ENCODE peak calls at places on chromosomes 2 and 18, in ten cellular contexts. O, Z, H, E, V, X, K, M, G and Y are unnamed samples.

GRCh38 chr2:238024986-238025385 is 35.8 kb upstream of the SCLY start:
- DNase-seq in M (peak; percentile 84), K (peak; percentile 49), X (no peak), V (peak; percentile 65), H (peak; percentile 7), E (no peak), G (no peak), Z (no peak), O (no peak), Y (peak; percentile 30)

GRCh38 chr18:23875966-23876365 is 138.6 kb upstream of the TTC39C start:
- DNase-seq in X (no peak), O (no peak), Z (no peak), G (no peak), V (no peak), M (no peak), H (no peak), E (no peak), K (no peak), Y (no peak)

GRCh38 chr2:173762864-173763263 is 202.3 kb downstream of the SP3 start:
- DNase-seq in X (no peak), E (no peak), Z (no peak), G (no peak), H (no peak), M (no peak), V (no peak), O (no peak), K (no peak), Y (no peak)

GRCh38 chr2:127759931-127760330 is 51.0 kb downstream of the WDR33 start:
- DNase-seq in H (no peak), X (no peak), Z (no peak), E (no peak), G (no peak), M (no peak), O (no peak), K (no peak), V (no peak), Y (peak; percentile 65)

GRCh38 chr2:67234443-67234842 is 162.7 kb upstream of the ETAA1 start:
- DNase-seq in K (peak; percentile 77), E (no peak), X (no peak), V (peak; percentile 57), Z (no peak), M (peak; percentile 64), O (peak; percentile 51), H (no peak), G (no peak), Y (peak; percentile 69)

GRCh38 chr18:67359868-67360838 is 156.4 kb downstream of the DSEL start:
- DNase-seq in Z (peak; percentile 32), H (no peak), X (no peak), K (peak; percentile 91), M (peak; percentile 95), G (no peak), V (peak; percentile 98), E (peak; percentile 75), O (peak; percentile 81), Y (peak; percentile 95)

GRCh38 chr2:186422226-186422625 is 63.8 kb upstream of the ZC3H15 start:
- DNase-seq in X (no peak), G (peak; percentile 21), V (peak; percentile 96), Z (no peak), O (no peak), H (no peak), K (peak; percentile 91), M (peak; percentile 99), E (no peak), Y (peak; percentile 95)

GRCh38 chr2:115196577-115196976 is 754.1 kb downstream of the DPP10 start:
- DNase-seq in H (no peak), O (no peak), K (no peak), M (no peak), V (no peak), X (no peak), Z (no peak), G (no peak), E (no peak), Y (no peak)

GRCh38 chr2:81576713-81577112 is 1272.2 kb upstream of the LRRTM1 start:
- DNase-seq in M (no peak), K (no peak), E (no peak), V (no peak), X (no peak), H (no peak), Z (no peak), O (no peak), G (no peak), Y (no peak)

GRCh38 chr2:188176626-188177025 is 115.0 kb upstream of the GULP1 start:
- DNase-seq in O (no peak), H (no peak), M (no peak), X (no peak), G (no peak), V (no peak), E (no peak), K (no peak), Z (no peak), Y (no peak)

GRCh38 chr18:67634631-67635338 is 118.3 kb upstream of the DSEL start:
- DNase-seq in M (no peak), Z (no peak), G (no peak), X (no peak), O (no peak), H (no peak), K (no peak), V (no peak), E (no peak), Y (no peak)

GRCh38 chr2:160367887-160368286 is 125.7 kb downstream of the RBMS1 start:
- DNase-seq in H (no peak), K (peak; percentile 89), M (peak; percentile 98), X (peak; percentile 18), G (no peak), O (no peak), V (peak; percentile 96), Z (no peak), E (peak; percentile 54), Y (peak; percentile 95)

GRCh38 chr2:121567957-121568409 is 37.3 kb downstream of the RNU4ATAC start:
- DNase-seq in G (no peak), Z (no peak), V (peak; percentile 34), O (no peak), E (no peak), H (no peak), X (no peak), M (peak; percentile 82), K (peak; percentile 79), Y (no peak)

GRCh38 chr18:51135795-51136194 is 61.7 kb downstream of the MEX3C start:
- DNase-seq in Z (no peak), O (no peak), K (no peak), E (no peak), M (no peak), H (no peak), V (no peak), G (no peak), X (peak; percentile 47), Y (no peak)

GRCh38 chr2:10557506-10558265 is 109.6 kb upstream of the ODC1 start:
- DNase-seq in K (no peak), Z (no peak), G (no peak), M (no peak), V (no peak), O (no peak), H (no peak), X (no peak), E (no peak), Y (no peak)
- H3K4me3 ChIP-seq in K (no peak overlapping the region), Z (no peak overlapping the region), G (no peak overlapping the region), M (no peak overlapping the region), V (no peak overlapping the region), O (no peak overlapping the region), H (no peak overlapping the region), X (no peak overlapping the region), E (no peak overlapping the region), Y (no peak overlapping the region)

DNA sequence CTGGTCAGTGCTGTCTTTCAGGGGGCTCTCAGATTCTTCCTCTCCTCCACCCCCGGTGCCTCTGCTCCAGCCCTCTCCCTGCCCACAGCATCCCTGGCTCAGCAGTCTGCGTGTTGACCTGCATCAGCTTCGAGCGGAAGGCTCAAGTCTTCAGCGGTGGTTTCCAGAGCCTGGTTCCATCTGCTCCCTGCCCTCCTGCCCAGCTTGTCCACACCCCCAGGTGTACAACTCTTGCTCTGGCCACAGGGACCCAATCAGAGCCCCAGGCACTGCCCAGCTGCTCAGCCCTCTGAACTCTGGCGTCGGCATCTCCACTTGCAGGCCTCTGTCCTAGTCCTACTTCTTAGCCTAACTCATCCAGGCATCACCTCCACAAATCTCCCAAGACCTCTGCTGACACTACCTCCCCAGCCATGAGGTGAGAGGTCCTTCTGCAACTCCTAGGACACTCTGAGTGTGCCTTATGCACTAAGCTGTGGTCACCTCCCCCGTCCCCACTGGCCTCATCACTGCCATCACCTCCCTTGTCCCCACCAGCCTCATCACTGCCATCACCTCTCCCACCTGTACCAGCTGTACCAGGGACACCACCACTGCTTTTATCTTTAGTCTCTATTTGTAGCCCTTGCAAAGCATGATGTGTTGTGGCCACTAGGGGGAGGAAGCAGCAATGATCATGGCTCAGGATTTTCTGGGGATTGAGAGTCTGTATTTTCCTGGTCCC is 60.9 kb downstream of the EDAR start:
- DNase-seq in G (no peak), V (peak; percentile 68), X (peak; percentile 32), H (peak; percentile 63), O (peak; percentile 46), K (peak; percentile 83), M (peak; percentile 58), Z (no peak), E (peak; percentile 60), Y (peak; percentile 69)
- TF ChIP-seq CTCF in G (peak; percentile 73), V (peak; percentile 83), X (peak; percentile 86), H (peak; percentile 63), O (peak; percentile 56), K (peak; percentile 91), M (peak; percentile 93), Z (peak; percentile 65), E (peak; percentile 53), Y (peak; percentile 95)

GRCh38 chr18:37541517-37541916 is 24.1 kb downstream of the CELF4 start:
- DNase-seq in V (no peak), G (no peak), M (no peak), K (no peak), E (no peak), Z (no peak), X (no peak), O (no peak), H (no peak), Y (no peak)

GRCh38 chr18:37537868-37538525 is 27.6 kb downstream of the CELF4 start:
- DNase-seq in K (peak; percentile 86), O (peak; percentile 76), E (peak; percentile 62), X (peak; percentile 62), G (peak; percentile 72), Z (peak; percentile 72), H (peak; percentile 58), V (peak; percentile 60), M (peak; percentile 45), Y (peak; percentile 71)

GRCh38 chr18:37539236-37539635 is 26.4 kb downstream of the CELF4 start:
- DNase-seq in G (no peak), M (no peak), V (no peak), O (no peak), E (no peak), K (no peak), X (no peak), Z (no peak), H (no peak), Y (no peak)

GRCh38 chr18:37538526-37539205 is 26.9 kb downstream of the CELF4 start:
- DNase-seq in H (no peak), M (no peak), K (peak; percentile 5), O (no peak), G (no peak), V (no peak), X (no peak), Z (no peak), E (no peak), Y (no peak)

GRCh38 chr18:37540424-37541121 is 25.0 kb downstream of the CELF4 start:
- DNase-seq in O (no peak), X (no peak), G (no peak), Z (no peak), E (no peak), H (no peak), K (no peak), M (no peak), V (no peak), Y (no peak)
- H3K4me3 ChIP-seq in O (no peak overlapping the region), X (no peak overlapping the region), G (no peak overlapping the region), Z (no peak overlapping the region), E (no peak overlapping the region), H (no peak overlapping the region), K (no peak overlapping the region), M (no peak overlapping the region), V (no peak overlapping the region), Y (no peak overlapping the region)

GRCh38 chr2:110679337-110679707 is 1.5 kb upstream of the BUB1 start:
- DNase-seq in X (peak; percentile 27), V (peak; percentile 16), K (peak; percentile 38), M (no peak), O (no peak), G (no peak), Z (no peak), H (no peak), E (peak; percentile 29), Y (peak; percentile 18)
- TF ChIP-seq CTCF in X (peak; percentile 78), V (no peak), K (no peak), M (no peak), O (no peak), G (no peak), Z (no peak), H (no peak), E (no peak), Y (no peak)